ENCODE peak calls at places on chromosomes 3 and 15, in seven cellular contexts. A is Kasumi-1, M is H54, Z is OCI-LY7, T is SW480, O is GM23248, R is AG08396. E is an unnamed sample.

GRCh38 chr15:25804451-25804850 is 58.7 kb downstream of the ATP10A start:
- DNase-seq in M (no peak), Z (no peak), R (no peak), A (no peak), T (no peak), O (no peak), E (no peak)

GRCh38 chr15:77532067-77532710 is 100.5 kb downstream of the LINGO1 start:
- DNase-seq in O (no peak), Z (no peak), A (no peak), R (no peak), T (no peak), M (no peak), E (no peak)

GRCh38 chr3:52518723-52519444 is 14.8 kb downstream of the NT5DC2 start:
- DNase-seq in O (peak; percentile 51), Z (no peak), M (no peak), A (no peak), T (peak; percentile 69), R (no peak), E (no peak)

GRCh38 chr15:40267670-40268069 is 15.2 kb downstream of the ANKRD63 start:
- DNase-seq in O (no peak), R (no peak), T (no peak), Z (no peak), M (no peak), A (no peak), E (no peak)

GRCh38 chr15:35671197-35671596 is 125.2 kb upstream of the DPH6 start:
- DNase-seq in Z (no peak), M (no peak), R (no peak), A (no peak), T (no peak), O (peak; percentile 43), E (no peak)

GRCh38 chr3:76107935-76108570 is 322.7 kb upstream of the ZNF717 start:
- DNase-seq in T (peak; percentile 51), Z (peak; percentile 14), R (peak; percentile 34), O (peak; percentile 71), M (peak; percentile 5), A (peak; percentile 72), E (peak; percentile 6)

GRCh38 chr15:70566047-70566835 is 197.1 kb downstream of the UACA start:
- DNase-seq in T (no peak), R (no peak), O (no peak), M (no peak), A (peak; percentile 43), Z (no peak), E (no peak)

GRCh38 chr15:30953731-30954378 is 37.6 kb downstream of the MTMR10 start:
- DNase-seq in M (peak; percentile 83), Z (no peak), A (no peak), T (peak; percentile 24), O (peak; percentile 97), R (peak; percentile 83), E (peak; percentile 41)

GRCh38 chr3:123290107-123290930 is 88.6 kb downstream of the SEC22A start:
- DNase-seq in T (no peak), M (no peak), A (no peak), R (no peak), Z (no peak), O (no peak), E (no peak)

GRCh38 chr3:174168026-174168425 is 691.1 kb upstream of the NAALADL2 start:
- DNase-seq in M (no peak), T (no peak), O (no peak), R (no peak), A (no peak), Z (no peak), E (no peak)

GRCh38 chr3:33358172-33358781 is 81.0 kb downstream of the FBXL2 start:
- DNase-seq in A (no peak), M (no peak), T (no peak), Z (no peak), R (no peak), O (peak; percentile 8), E (no peak)

GRCh38 chr3:181700168-181701087 is 11.3 kb upstream of the SOX2 start:
- DNase-seq in A (peak; percentile 74), M (peak; percentile 70), O (peak; percentile 78), Z (peak; percentile 82), R (peak; percentile 83), T (peak; percentile 80), E (peak; percentile 23)

E was measured in HL-60.